ENCODE peak calls at places on chromosome 16, in eight cellular contexts. One of them, this sample, is unnamed.

GRCh38 chr16:85334718-85335583 is 222.7 kb upstream of the CIBAR2 start:
- DNase-seq in left lobe of liver: peak
- DNase-seq in stimulated activated CD4-positive, alpha-beta T cell treated with anti-CD3 and anti-CD28 coated beads, Interleukin-1b, Interleukin-23, amount 100 ng/mL, for 48 hours: peak
- DNase-seq in fibroblast of lung: no peak
- DNase-seq in fibroblast of villous mesenchyme: peak
- DNase-seq in activated naive CD4-positive, alpha-beta T cell treated with anti-CD3 and anti-CD28 coated beads, Interleukin-2, amount 50 U/mL, for 16 hours: peak
- DNase-seq in activated CD4-positive, alpha-beta T cell treated with anti-CD3 and anti-CD28 coated beads for 48 hours: peak
- DNase-seq in lower leg skin: no peak
- DNase-seq in this sample: peak

GRCh38 chr16:56836410-56836834 is 28.6 kb upstream of the SLC12A3 start:
- DNase-seq in left lobe of liver: no peak
- DNase-seq in stimulated activated CD4-positive, alpha-beta T cell treated with anti-CD3 and anti-CD28 coated beads, Interleukin-1b, Interleukin-23, amount 100 ng/mL, for 48 hours: no peak
- DNase-seq in fibroblast of lung: peak
- DNase-seq in fibroblast of villous mesenchyme: no peak
- DNase-seq in activated naive CD4-positive, alpha-beta T cell treated with anti-CD3 and anti-CD28 coated beads, Interleukin-2, amount 50 U/mL, for 16 hours: no peak
- DNase-seq in activated CD4-positive, alpha-beta T cell treated with anti-CD3 and anti-CD28 coated beads for 48 hours: no peak
- DNase-seq in lower leg skin: no peak
- DNase-seq in this sample: no peak

GRCh38 chr16:66093217-66093616 is 273.3 kb upstream of the CDH5 start:
- DNase-seq in left lobe of liver: no peak
- DNase-seq in stimulated activated CD4-positive, alpha-beta T cell treated with anti-CD3 and anti-CD28 coated beads, Interleukin-1b, Interleukin-23, amount 100 ng/mL, for 48 hours: no peak
- DNase-seq in fibroblast of lung: peak
- DNase-seq in fibroblast of villous mesenchyme: no peak
- DNase-seq in activated naive CD4-positive, alpha-beta T cell treated with anti-CD3 and anti-CD28 coated beads, Interleukin-2, amount 50 U/mL, for 16 hours: no peak
- DNase-seq in activated CD4-positive, alpha-beta T cell treated with anti-CD3 and anti-CD28 coated beads for 48 hours: no peak
- DNase-seq in lower leg skin: no peak
- DNase-seq in this sample: no peak

GRCh38 chr16:56944954-56945839 is 13.3 kb downstream of the HERPUD1 start:
- DNase-seq in left lobe of liver: no peak
- DNase-seq in stimulated activated CD4-positive, alpha-beta T cell treated with anti-CD3 and anti-CD28 coated beads, Interleukin-1b, Interleukin-23, amount 100 ng/mL, for 48 hours: peak
- DNase-seq in fibroblast of lung: no peak
- DNase-seq in fibroblast of villous mesenchyme: no peak
- DNase-seq in activated naive CD4-positive, alpha-beta T cell treated with anti-CD3 and anti-CD28 coated beads, Interleukin-2, amount 50 U/mL, for 16 hours: peak
- DNase-seq in activated CD4-positive, alpha-beta T cell treated with anti-CD3 and anti-CD28 coated beads for 48 hours: peak
- DNase-seq in lower leg skin: no peak
- DNase-seq in this sample: no peak

GRCh38 chr16:83058376-83058775 is 431.6 kb downstream of the CDH13 start:
- DNase-seq in left lobe of liver: no peak
- DNase-seq in stimulated activated CD4-positive, alpha-beta T cell treated with anti-CD3 and anti-CD28 coated beads, Interleukin-1b, Interleukin-23, amount 100 ng/mL, for 48 hours: no peak
- DNase-seq in fibroblast of lung: no peak
- DNase-seq in fibroblast of villous mesenchyme: no peak
- DNase-seq in activated naive CD4-positive, alpha-beta T cell treated with anti-CD3 and anti-CD28 coated beads, Interleukin-2, amount 50 U/mL, for 16 hours: no peak
- DNase-seq in activated CD4-positive, alpha-beta T cell treated with anti-CD3 and anti-CD28 coated beads for 48 hours: no peak
- DNase-seq in lower leg skin: no peak
- DNase-seq in this sample: no peak

GRCh38 chr16:13453938-13454553 is 465.9 kb upstream of the ERCC4 start:
- DNase-seq in left lobe of liver: no peak
- DNase-seq in stimulated activated CD4-positive, alpha-beta T cell treated with anti-CD3 and anti-CD28 coated beads, Interleukin-1b, Interleukin-23, amount 100 ng/mL, for 48 hours: peak
- DNase-seq in fibroblast of lung: no peak
- DNase-seq in fibroblast of villous mesenchyme: peak
- DNase-seq in activated naive CD4-positive, alpha-beta T cell treated with anti-CD3 and anti-CD28 coated beads, Interleukin-2, amount 50 U/mL, for 16 hours: no peak
- DNase-seq in activated CD4-positive, alpha-beta T cell treated with anti-CD3 and anti-CD28 coated beads for 48 hours: peak
- DNase-seq in lower leg skin: no peak
- DNase-seq in this sample: peak

GRCh38 chr16:11586856-11587642 is at the start of gene LITAF:
- DNase-seq in left lobe of liver: peak
- DNase-seq in stimulated activated CD4-positive, alpha-beta T cell treated with anti-CD3 and anti-CD28 coated beads, Interleukin-1b, Interleukin-23, amount 100 ng/mL, for 48 hours: peak
- DNase-seq in fibroblast of lung: peak
- DNase-seq in fibroblast of villous mesenchyme: peak
- DNase-seq in activated naive CD4-positive, alpha-beta T cell treated with anti-CD3 and anti-CD28 coated beads, Interleukin-2, amount 50 U/mL, for 16 hours: peak
- DNase-seq in activated CD4-positive, alpha-beta T cell treated with anti-CD3 and anti-CD28 coated beads for 48 hours: peak
- DNase-seq in lower leg skin: peak
- DNase-seq in this sample: peak

GRCh38 chr16:88678224-88678979 is 7.9 kb downstream of the SNAI3 start:
- DNase-seq in left lobe of liver: no peak
- DNase-seq in stimulated activated CD4-positive, alpha-beta T cell treated with anti-CD3 and anti-CD28 coated beads, Interleukin-1b, Interleukin-23, amount 100 ng/mL, for 48 hours: no peak
- DNase-seq in fibroblast of lung: no peak
- DNase-seq in fibroblast of villous mesenchyme: no peak
- DNase-seq in activated naive CD4-positive, alpha-beta T cell treated with anti-CD3 and anti-CD28 coated beads, Interleukin-2, amount 50 U/mL, for 16 hours: no peak
- DNase-seq in activated CD4-positive, alpha-beta T cell treated with anti-CD3 and anti-CD28 coated beads for 48 hours: no peak
- DNase-seq in lower leg skin: no peak
- DNase-seq in this sample: peak

GRCh38 chr16:8887952-8888560 is 5.9 kb downstream of the LITAFD start:
- DNase-seq in left lobe of liver: peak
- DNase-seq in stimulated activated CD4-positive, alpha-beta T cell treated with anti-CD3 and anti-CD28 coated beads, Interleukin-1b, Interleukin-23, amount 100 ng/mL, for 48 hours: no peak
- DNase-seq in fibroblast of lung: no peak
- DNase-seq in fibroblast of villous mesenchyme: peak
- DNase-seq in activated naive CD4-positive, alpha-beta T cell treated with anti-CD3 and anti-CD28 coated beads, Interleukin-2, amount 50 U/mL, for 16 hours: no peak
- DNase-seq in activated CD4-positive, alpha-beta T cell treated with anti-CD3 and anti-CD28 coated beads for 48 hours: no peak
- DNase-seq in lower leg skin: no peak
- DNase-seq in this sample: no peak

GRCh38 chr16:70454221-70455034 is at the start of gene FCSK:
- DNase-seq in left lobe of liver: peak
- DNase-seq in stimulated activated CD4-positive, alpha-beta T cell treated with anti-CD3 and anti-CD28 coated beads, Interleukin-1b, Interleukin-23, amount 100 ng/mL, for 48 hours: peak
- DNase-seq in fibroblast of lung: peak
- DNase-seq in fibroblast of villous mesenchyme: peak
- DNase-seq in activated naive CD4-positive, alpha-beta T cell treated with anti-CD3 and anti-CD28 coated beads, Interleukin-2, amount 50 U/mL, for 16 hours: peak
- DNase-seq in activated CD4-positive, alpha-beta T cell treated with anti-CD3 and anti-CD28 coated beads for 48 hours: peak
- DNase-seq in lower leg skin: no peak
- DNase-seq in this sample: peak

GRCh38 chr16:75402821-75403475 is 30.4 kb downstream of the CFDP1 start:
- DNase-seq in left lobe of liver: no peak
- DNase-seq in stimulated activated CD4-positive, alpha-beta T cell treated with anti-CD3 and anti-CD28 coated beads, Interleukin-1b, Interleukin-23, amount 100 ng/mL, for 48 hours: no peak
- DNase-seq in fibroblast of lung: peak
- DNase-seq in fibroblast of villous mesenchyme: peak
- DNase-seq in activated naive CD4-positive, alpha-beta T cell treated with anti-CD3 and anti-CD28 coated beads, Interleukin-2, amount 50 U/mL, for 16 hours: no peak
- DNase-seq in activated CD4-positive, alpha-beta T cell treated with anti-CD3 and anti-CD28 coated beads for 48 hours: no peak
- DNase-seq in lower leg skin: no peak
- DNase-seq in this sample: peak

GRCh38 chr16:26857371-26857770 is 209.4 kb upstream of the C16orf82 start:
- DNase-seq in left lobe of liver: no peak
- DNase-seq in stimulated activated CD4-positive, alpha-beta T cell treated with anti-CD3 and anti-CD28 coated beads, Interleukin-1b, Interleukin-23, amount 100 ng/mL, for 48 hours: no peak
- DNase-seq in fibroblast of lung: no peak
- DNase-seq in fibroblast of villous mesenchyme: no peak
- DNase-seq in activated naive CD4-positive, alpha-beta T cell treated with anti-CD3 and anti-CD28 coated beads, Interleukin-2, amount 50 U/mL, for 16 hours: no peak
- DNase-seq in activated CD4-positive, alpha-beta T cell treated with anti-CD3 and anti-CD28 coated beads for 48 hours: no peak
- DNase-seq in lower leg skin: peak
- DNase-seq in this sample: no peak

GRCh38 chr16:89189358-89190025 is 10.8 kb downstream of the SLC22A31 start:
- DNase-seq in left lobe of liver: no peak
- DNase-seq in stimulated activated CD4-positive, alpha-beta T cell treated with anti-CD3 and anti-CD28 coated beads, Interleukin-1b, Interleukin-23, amount 100 ng/mL, for 48 hours: no peak
- DNase-seq in fibroblast of lung: no peak
- DNase-seq in fibroblast of villous mesenchyme: no peak
- DNase-seq in activated naive CD4-positive, alpha-beta T cell treated with anti-CD3 and anti-CD28 coated beads, Interleukin-2, amount 50 U/mL, for 16 hours: no peak
- DNase-seq in activated CD4-positive, alpha-beta T cell treated with anti-CD3 and anti-CD28 coated beads for 48 hours: no peak
- DNase-seq in lower leg skin: no peak
- DNase-seq in this sample: no peak

This sample was measured in A673.